ENCODE peak calls at places on chromosome 15, in eight cellular contexts. T, B, A, I, V, F, Z and E are unnamed samples.

GRCh38 chr15:70033529-70034140 is 64.1 kb downstream of the TLE3 start:
- DNase-seq in T (peak), B (no peak), A (peak), I (no peak), V (no peak), F (no peak), Z (peak), E (no peak)

GRCh38 chr15:31295660-31296059 is 31.0 kb upstream of the KLF13 start:
- DNase-seq in T (no peak), B (no peak), A (no peak), I (no peak), V (peak), F (no peak), Z (no peak), E (no peak)

GRCh38 chr15:100900136-100900894 is 18.8 kb upstream of the LRRK1 start:
- DNase-seq in T (no peak), B (no peak), A (no peak), I (no peak), V (no peak), F (no peak), Z (no peak), E (no peak)

GRCh38 chr15:99305761-99306505 is 54.7 kb downstream of the LRRC28 start:
- DNase-seq in T (no peak), B (no peak), A (peak), I (peak), V (no peak), F (peak), Z (peak), E (peak)

GRCh38 chr15:71807125-71807629 is 3.2 kb upstream of the NR2E3 start:
- DNase-seq in T (peak), B (no peak), A (no peak), I (no peak), V (no peak), F (no peak), Z (peak), E (no peak)

GRCh38 chr15:100202309-100202943 is 139.3 kb downstream of the ADAMTS17 start:
- DNase-seq in T (no peak), B (no peak), A (no peak), I (no peak), V (no peak), F (no peak), Z (no peak), E (no peak)

GRCh38 chr15:42737529-42738328 is 801 bp upstream of the CDAN1 start:
- DNase-seq in T (no peak), B (peak), A (peak), I (no peak), V (no peak), F (no peak), Z (peak), E (peak)

GRCh38 chr15:33008284-33009011 is 186.1 kb downstream of the FMN1 start:
- DNase-seq in T (no peak), B (peak), A (peak), I (no peak), V (no peak), F (peak), Z (peak), E (no peak)

GRCh38 chr15:20341901-20342605 is 199.5 kb downstream of the GOLGA6L6 start:
- DNase-seq in T (peak), B (peak), A (no peak), I (peak), V (peak), F (no peak), Z (no peak), E (no peak)

GRCh38 chr15:27059610-27060202 is 88.7 kb downstream of the GABRG3 start:
- DNase-seq in T (peak), B (peak), A (peak), I (no peak), V (no peak), F (no peak), Z (peak), E (peak)

GRCh38 chr15:68231102-68231818 is 1.7 kb upstream of the CLN6 start:
- DNase-seq in T (no peak), B (no peak), A (no peak), I (no peak), V (no peak), F (no peak), Z (no peak), E (no peak)

GRCh38 chr15:73305331-73306211 is 63.2 kb downstream of the HCN4 start:
- DNase-seq in T (peak), B (no peak), A (peak), I (no peak), V (no peak), F (peak), Z (peak), E (peak)

GRCh38 chr15:33132722-33133345 is 61.7 kb downstream of the FMN1 start:
- DNase-seq in T (peak), B (peak), A (peak), I (no peak), V (no peak), F (peak), Z (peak), E (peak)

GRCh38 chr15:78056714-78057269 is 20.7 kb downstream of the TBC1D2B start:
- DNase-seq in T (no peak), B (peak), A (peak), I (no peak), V (no peak), F (no peak), Z (peak), E (no peak)

GRCh38 chr15:99925661-99926461 is 192.6 kb upstream of the LYSMD4 start:
- DNase-seq in T (peak), B (peak), A (no peak), I (peak), V (peak), F (no peak), Z (peak), E (no peak)

GRCh38 chr15:66369773-66370651 is 13.5 kb upstream of the TIPIN start:
- DNase-seq in T (peak), B (peak), A (peak), I (no peak), V (no peak), F (no peak), Z (peak), E (peak)

GRCh38 chr15:23069496-23070166 is 30.3 kb upstream of the TUBGCP5 start:
- DNase-seq in T (peak), B (no peak), A (no peak), I (no peak), V (no peak), F (no peak), Z (no peak), E (no peak)

GRCh38 chr15:71295242-71296031 is 180.2 kb downstream of the THSD4 start:
- DNase-seq in T (no peak), B (no peak), A (peak), I (no peak), V (no peak), F (peak), Z (peak), E (no peak)

GRCh38 chr15:65212097-65212496 is 824 bp upstream of the CILP start:
- DNase-seq in T (peak), B (no peak), A (no peak), I (no peak), V (peak), F (no peak), Z (no peak), E (peak)

GRCh38 chr15:50808728-50809127 is 43.2 kb upstream of the SPPL2A start:
- DNase-seq in T (no peak), B (no peak), A (no peak), I (no peak), V (no peak), F (no peak), Z (no peak), E (no peak)

GRCh38 chr15:100914876-100915275 is 4.3 kb upstream of the LRRK1 start:
- DNase-seq in T (peak), B (no peak), A (peak), I (no peak), V (no peak), F (no peak), Z (peak), E (no peak)

GRCh38 chr15:57667171-57667924 is 39.2 kb upstream of the POLR2M start:
- DNase-seq in T (peak), B (no peak), A (peak), I (no peak), V (no peak), F (peak), Z (peak), E (peak)

GRCh38 chr15:56240390-56240789 is 3.3 kb downstream of the RFX7 start:
- DNase-seq in T (no peak), B (no peak), A (no peak), I (no peak), V (no peak), F (no peak), Z (no peak), E (no peak)

GRCh38 chr15:88835646-88836045 is 32.4 kb downstream of the ACAN start:
- DNase-seq in T (no peak), B (no peak), A (peak), I (no peak), V (no peak), F (no peak), Z (no peak), E (no peak)

GRCh38 chr15:67296188-67296587 is 41.6 kb downstream of the IQCH start:
- DNase-seq in T (peak), B (no peak), A (no peak), I (no peak), V (no peak), F (no peak), Z (no peak), E (no peak)

GRCh38 chr15:85419200-85419599 is 38.8 kb downstream of the AKAP13 start:
- DNase-seq in T (no peak), B (no peak), A (peak), I (no peak), V (no peak), F (no peak), Z (no peak), E (no peak)

GRCh38 chr15:85423256-85423655 is 42.9 kb downstream of the AKAP13 start:
- DNase-seq in T (no peak), B (no peak), A (peak), I (no peak), V (no peak), F (no peak), Z (no peak), E (no peak)

GRCh38 chr15:85424154-85424553 is 43.8 kb downstream of the AKAP13 start:
- DNase-seq in T (no peak), B (no peak), A (no peak), I (no peak), V (no peak), F (no peak), Z (no peak), E (no peak)

GRCh38 chr15:85422607-85423006 is 42.2 kb downstream of the AKAP13 start:
- DNase-seq in T (no peak), B (no peak), A (no peak), I (no peak), V (no peak), F (no peak), Z (no peak), E (no peak)

DNA sequence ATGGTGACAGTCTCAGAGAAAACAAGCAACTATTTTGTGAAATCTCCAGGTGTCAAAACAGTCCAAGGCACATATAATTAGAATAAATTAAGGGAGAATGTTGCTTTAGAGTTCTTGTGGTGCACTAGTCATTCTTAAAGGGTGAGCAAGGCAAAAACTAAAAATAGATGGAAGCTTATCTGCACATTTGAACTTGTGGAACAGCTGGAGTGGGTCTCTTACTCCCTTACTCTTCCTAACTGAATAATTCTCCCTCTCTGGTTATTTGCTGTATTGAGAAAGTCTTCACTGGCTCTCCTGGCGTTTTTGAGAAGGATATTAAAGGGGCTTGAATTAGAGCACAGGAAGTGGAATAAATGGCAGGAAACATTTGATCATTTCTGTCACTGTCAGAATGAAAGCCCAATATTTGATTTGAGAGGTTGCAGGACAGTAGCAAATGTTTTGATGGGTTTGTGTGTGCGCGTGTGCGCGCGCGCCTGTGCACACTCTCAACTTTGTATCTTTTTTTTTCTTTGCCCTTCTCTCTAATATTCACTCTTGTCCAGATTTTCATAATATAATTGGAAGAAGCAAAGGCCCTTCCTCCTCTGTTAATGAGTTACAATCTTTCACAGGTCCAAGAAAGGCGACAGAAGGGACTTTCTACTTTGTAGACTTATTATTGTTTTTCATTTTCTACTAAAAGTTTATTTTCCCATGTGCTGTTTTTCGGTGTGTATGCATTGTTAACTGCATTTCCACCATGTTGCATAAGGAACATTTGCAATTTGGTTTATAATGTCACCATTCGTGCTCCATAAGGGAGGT is 40.9 kb downstream of the AKAP13 start:
- DNase-seq in T (no peak), B (no peak), A (peak), I (no peak), V (no peak), F (no peak), Z (peak), E (no peak)
- H3K4me3 ChIP-seq in T (no peak), B (no peak), A (no peak), I (no peak), V (no peak), F (no peak), Z (no peak), E (no peak)

GRCh38 chr15:90959028-90959595 is 4.4 kb downstream of the RCCD1 start:
- DNase-seq in T (no peak), B (no peak), A (no peak), I (no peak), V (no peak), F (no peak), Z (no peak), E (no peak)

GRCh38 chr15:90957791-90958190 is 3.1 kb downstream of the RCCD1 start:
- DNase-seq in T (peak), B (no peak), A (no peak), I (no peak), V (no peak), F (no peak), Z (no peak), E (no peak)

GRCh38 chr15:90959894-90960293 is 5.2 kb downstream of the RCCD1 start:
- DNase-seq in T (no peak), B (no peak), A (peak), I (peak), V (no peak), F (no peak), Z (no peak), E (no peak)

GRCh38 chr15:90962021-90962420 is 7.3 kb downstream of the RCCD1 start:
- DNase-seq in T (no peak), B (no peak), A (no peak), I (no peak), V (no peak), F (no peak), Z (no peak), E (no peak)

GRCh38 chr15:90960316-90961091 is 5.8 kb downstream of the RCCD1 start:
- DNase-seq in T (no peak), B (no peak), A (no peak), I (no peak), V (no peak), F (no peak), Z (no peak), E (no peak)
- H3K4me3 ChIP-seq in T (no peak), B (no peak), A (no peak), I (no peak), V (no peak), F (no peak), Z (no peak), E (no peak)

GRCh38 chr15:74461847-74462511 is 1.0 kb upstream of the UBL7 start:
- DNase-seq in T (no peak), B (no peak), A (peak), I (no peak), V (no peak), F (no peak), Z (no peak), E (peak)
- H3K4me3 ChIP-seq in T (peak), B (peak), A (peak), I (peak), V (peak), F (peak), Z (peak), E (peak)

GRCh38 chr15:40909662-40910625 is 15.7 kb downstream of the VPS18 start:
- DNase-seq in T (no peak), B (no peak), A (peak), I (peak), V (no peak), F (no peak), Z (peak), E (no peak)

GRCh38 chr15:40912478-40912877 is 16.7 kb upstream of the DLL4 start:
- DNase-seq in T (no peak), B (no peak), A (no peak), I (no peak), V (no peak), F (no peak), Z (no peak), E (no peak)

GRCh38 chr15:40914013-40914412 is 15.1 kb upstream of the DLL4 start:
- DNase-seq in T (no peak), B (no peak), A (no peak), I (no peak), V (no peak), F (no peak), Z (no peak), E (no peak)

GRCh38 chr15:40911693-40912092 is 17.4 kb downstream of the VPS18 start:
- DNase-seq in T (no peak), B (no peak), A (no peak), I (no peak), V (no peak), F (no peak), Z (no peak), E (no peak)

DNA sequence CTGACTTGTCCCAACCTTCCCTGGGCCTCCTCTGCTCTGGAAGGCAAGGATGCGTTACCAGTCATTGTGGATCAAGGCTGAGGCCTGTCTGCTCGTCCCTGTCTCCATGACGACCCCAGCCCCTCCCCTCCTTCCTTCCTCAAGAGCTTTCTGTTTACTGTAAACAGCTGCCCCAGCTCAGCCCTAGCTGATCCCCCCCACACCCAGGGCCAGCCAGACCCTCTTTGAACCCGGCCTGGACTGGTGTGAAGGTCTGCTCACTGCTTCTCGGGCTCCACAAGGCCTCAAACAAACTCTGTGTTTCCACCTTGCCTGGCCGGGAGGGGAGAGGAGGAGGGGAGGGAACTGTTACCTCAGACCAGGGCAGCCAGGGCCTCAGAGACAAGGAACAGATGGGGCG is 16.9 kb downstream of the VPS18 start:
- DNase-seq in T (peak), B (no peak), A (no peak), I (no peak), V (no peak), F (no peak), Z (no peak), E (peak)
- H3K4me3 ChIP-seq in T (no peak), B (no peak), A (no peak), I (no peak), V (no peak), F (no peak), Z (no peak), E (no peak)

GRCh38 chr15:63502843-63503738 is 1.3 kb upstream of the USP3 start:
- DNase-seq in T (peak), B (peak), A (peak), I (peak), V (peak), F (peak), Z (peak), E (no peak)
- H3K4me3 ChIP-seq in T (peak), B (peak), A (peak), I (peak), V (peak), F (peak), Z (peak), E (peak)

DNA sequence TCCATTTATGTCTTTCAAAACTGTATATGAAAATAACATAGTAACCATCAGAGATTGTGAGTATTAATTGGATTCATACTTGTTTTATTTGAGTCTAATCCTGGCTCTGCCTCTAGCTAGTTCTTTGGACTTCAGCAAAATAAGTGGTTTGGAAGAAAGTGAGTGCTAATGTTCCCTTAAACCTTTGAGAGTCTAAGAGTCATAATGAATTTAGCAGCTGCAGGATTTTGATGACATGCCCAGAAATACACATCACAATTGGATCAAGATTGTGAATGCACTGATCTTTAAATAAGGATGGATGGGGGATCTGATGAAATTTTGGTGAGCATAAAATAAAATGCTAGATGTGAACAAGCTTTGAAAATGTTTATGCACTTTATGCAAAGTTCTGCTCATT is 79.9 kb upstream of the FAM98B start:
- DNase-seq in T (no peak), B (no peak), A (peak), I (no peak), V (no peak), F (no peak), Z (no peak), E (no peak)
- H3K4me3 ChIP-seq in T (no peak), B (no peak), A (no peak), I (no peak), V (no peak), F (no peak), Z (no peak), E (no peak)